ENCODE peak calls at places on chromosome 14, in ten cellular contexts. S, B, U, F, X, P, H, C, E and L are unnamed samples.

GRCh38 chr14:73426877-73427276 is 31.5 kb downstream of the NUMB start:
- DNase-seq in S (no peak), B (no peak), U (peak; percentile 27), F (no peak), X (no peak), P (no peak), H (no peak), C (peak; percentile 94), E (no peak), L (no peak)

GRCh38 chr14:94164685-94165431 is 9.3 kb upstream of the PPP4R4 start:
- DNase-seq in S (no peak), B (no peak), U (no peak), F (no peak), X (no peak), P (no peak), H (no peak), C (no peak), E (no peak), L (no peak)

GRCh38 chr14:89407856-89408255 is 9.2 kb downstream of the FOXN3 start:
- DNase-seq in S (no peak), B (no peak), U (no peak), F (no peak), X (no peak), P (no peak), H (no peak), C (peak; percentile 40), E (no peak), L (no peak)

GRCh38 chr14:24710403-24711063 is 76.5 kb upstream of the GZMB start:
- DNase-seq in S (peak; percentile 34), B (peak; percentile 48), U (no peak), F (peak; percentile 65), X (peak; percentile 41), P (peak; percentile 23), H (no peak), C (peak; percentile 26), E (no peak), L (no peak)

GRCh38 chr14:57834961-57835360 is 30.9 kb downstream of the SLC35F4 start:
- DNase-seq in S (no peak), B (no peak), U (no peak), F (no peak), X (no peak), P (no peak), H (no peak), C (no peak), E (no peak), L (no peak)

GRCh38 chr14:74062809-74063150 is 21.5 kb downstream of the ALDH6A1 start:
- DNase-seq in S (no peak), B (no peak), U (no peak), F (no peak), X (no peak), P (no peak), H (no peak), C (peak; percentile 78), E (no peak), L (no peak)

GRCh38 chr14:42550282-42550681 is 943.6 kb downstream of the LRFN5 start:
- DNase-seq in S (no peak), B (no peak), U (no peak), F (no peak), X (no peak), P (no peak), H (no peak), C (no peak), E (no peak), L (no peak)

GRCh38 chr14:72480465-72481243 is 413.2 kb downstream of the DPF3 start:
- DNase-seq in S (no peak), B (no peak), U (no peak), F (no peak), X (no peak), P (no peak), H (no peak), C (no peak), E (no peak), L (no peak)

GRCh38 chr14:29569194-29569593 is 358.5 kb downstream of the PRKD1 start:
- DNase-seq in S (no peak), B (no peak), U (no peak), F (no peak), X (no peak), P (no peak), H (no peak), C (no peak), E (no peak), L (no peak)

GRCh38 chr14:60651936-60652673 is 2.8 kb upstream of the SIX1 start:
- DNase-seq in S (no peak), B (peak; percentile 62), U (no peak), F (no peak), X (no peak), P (no peak), H (no peak), C (no peak), E (no peak), L (no peak)

GRCh38 chr14:49897965-49898364 is 5.1 kb downstream of the ARF6 start:
- DNase-seq in S (no peak), B (no peak), U (no peak), F (no peak), X (no peak), P (no peak), H (no peak), C (no peak), E (no peak), L (no peak)

GRCh38 chr14:75280831-75281690 is 2.4 kb downstream of the FOS start:
- DNase-seq in S (no peak), B (no peak), U (no peak), F (peak; percentile 67), X (peak; percentile 64), P (no peak), H (no peak), C (peak; percentile 58), E (no peak), L (no peak)

GRCh38 chr14:68806526-68807147 is 13.8 kb upstream of the ZFP36L1 start:
- DNase-seq in S (no peak), B (no peak), U (no peak), F (no peak), X (no peak), P (no peak), H (no peak), C (no peak), E (no peak), L (no peak)

GRCh38 chr14:58572092-58572853 is 65.5 kb upstream of the DACT1 start:
- DNase-seq in S (no peak), B (no peak), U (no peak), F (no peak), X (peak; percentile 24), P (peak; percentile 5), H (no peak), C (peak; percentile 38), E (no peak), L (no peak)

GRCh38 chr14:52951730-52952481 is 1.1 kb upstream of the FERMT2 start:
- DNase-seq in S (peak; percentile 81), B (no peak), U (no peak), F (peak; percentile 79), X (no peak), P (no peak), H (no peak), C (peak; percentile 88), E (no peak), L (peak; percentile 63)

GRCh38 chr14:101442451-101442850 is 118.8 kb upstream of the DIO3 start:
- DNase-seq in S (no peak), B (no peak), U (no peak), F (no peak), X (peak; percentile 59), P (peak; percentile 21), H (no peak), C (no peak), E (no peak), L (no peak)

GRCh38 chr14:79732911-79733310 is 478.4 kb downstream of the DIO2 start:
- DNase-seq in S (no peak), B (no peak), U (peak; percentile 39), F (no peak), X (no peak), P (no peak), H (no peak), C (peak; percentile 5), E (no peak), L (no peak)

GRCh38 chr14:68397827-68398226 is 395.0 kb downstream of the ZFP36L1 start:
- DNase-seq in S (no peak), B (no peak), U (peak; percentile 73), F (no peak), X (no peak), P (no peak), H (no peak), C (no peak), E (no peak), L (no peak)

GRCh38 chr14:67487937-67488893 is at the start of gene TMEM229B:
- DNase-seq in S (no peak), B (no peak), U (no peak), F (peak; percentile 39), X (peak; percentile 64), P (peak; percentile 53), H (peak; percentile 91), C (peak; percentile 69), E (peak; percentile 14), L (no peak)

GRCh38 chr14:72553656-72554055 is 340.2 kb downstream of the DPF3 start:
- DNase-seq in S (peak; percentile 21), B (no peak), U (no peak), F (no peak), X (no peak), P (no peak), H (no peak), C (no peak), E (no peak), L (no peak)

GRCh38 chr14:104105822-104106470 is 20.4 kb downstream of the ASPG start:
- DNase-seq in S (no peak), B (no peak), U (no peak), F (no peak), X (no peak), P (no peak), H (no peak), C (no peak), E (no peak), L (peak; percentile 49)

GRCh38 chr14:50039734-50040400 is 76.5 kb downstream of the VCPKMT start:
- DNase-seq in S (no peak), B (no peak), U (no peak), F (no peak), X (no peak), P (no peak), H (no peak), C (peak; percentile 92), E (no peak), L (peak; percentile 67)

GRCh38 chr14:91349481-91350074 is 68.0 kb downstream of the CCDC88C start:
- DNase-seq in S (no peak), B (no peak), U (no peak), F (no peak), X (peak; percentile 49), P (no peak), H (no peak), C (no peak), E (no peak), L (no peak)

GRCh38 chr14:56172571-56172971 is 54.4 kb downstream of the PELI2 start:
- DNase-seq in S (no peak), B (no peak), U (no peak), F (no peak), X (no peak), P (no peak), H (no peak), C (peak; percentile 86), E (no peak), L (no peak)

GRCh38 chr14:70096866-70097265 is 91.9 kb downstream of the SLC8A3 start:
- DNase-seq in S (no peak), B (no peak), U (no peak), F (peak; percentile 21), X (no peak), P (no peak), H (no peak), C (no peak), E (no peak), L (no peak)

GRCh38 chr14:70905316-70905715 is 1.9 kb upstream of the PCNX1 start:
- DNase-seq in S (no peak), B (no peak), U (no peak), F (no peak), X (no peak), P (no peak), H (no peak), C (peak; percentile 49), E (no peak), L (no peak)

GRCh38 chr14:88851587-88851986 is 27.1 kb downstream of the TTC8 start:
- DNase-seq in S (no peak), B (no peak), U (no peak), F (no peak), X (no peak), P (no peak), H (no peak), C (no peak), E (no peak), L (no peak)

GRCh38 chr14:45426685-45427282 is 173.8 kb upstream of the MIS18BP1 start:
- DNase-seq in S (peak; percentile 18), B (peak; percentile 36), U (no peak), F (peak; percentile 20), X (no peak), P (no peak), H (peak; percentile 6), C (peak; percentile 34), E (no peak), L (no peak)